ENCODE peak calls at places on chromosome 11, in seven cellular contexts. C is iris pigment epithelial cell, U is ACHN, H is GM13977, J is posterior cingulate gyrus, G is tibial nerve, P is AG10803. R is an unnamed sample.

GRCh38 chr11:18490736-18491485 is 35.3 kb downstream of the LDHAL6A start:
- DNase-seq in G (no peak), U (no peak), H (no peak), C (no peak), P (no peak), J (no peak), R (no peak)

GRCh38 chr11:78797559-78797958 is 222.9 kb upstream of the NARS2 start:
- DNase-seq in U (no peak), P (no peak), J (no peak), G (no peak), H (no peak), C (no peak), R (no peak)

GRCh38 chr11:105538531-105538930 is 71.3 kb upstream of the GRIA4 start:
- DNase-seq in H (no peak), C (no peak), J (no peak), G (no peak), U (no peak), P (peak; percentile 8), R (no peak)

GRCh38 chr11:37861671-37862070 is 1263.6 kb upstream of the RAG2 start:
- DNase-seq in H (no peak), J (no peak), C (no peak), U (no peak), G (no peak), P (no peak), R (peak; percentile 27)

GRCh38 chr11:118956847-118957469 is 860 bp downstream of the UPK2 start:
- DNase-seq in J (no peak), U (no peak), H (no peak), C (no peak), P (no peak), G (no peak), R (no peak)

GRCh38 chr11:31069447-31070205 is 299.9 kb downstream of the DCDC1 start:
- DNase-seq in G (no peak), C (peak; percentile 0), P (peak; percentile 5), J (no peak), U (no peak), H (no peak), R (no peak)

GRCh38 chr11:133833899-133834296 is 11.4 kb downstream of the SPATA19 start:
- DNase-seq in J (no peak), U (no peak), P (no peak), H (no peak), G (no peak), C (no peak), R (no peak)

GRCh38 chr11:63769044-63769718 is 606 bp upstream of the ZFTA start:
- DNase-seq in P (peak; percentile 40), C (no peak), J (peak; percentile 21), H (peak; percentile 83), U (peak; percentile 37), G (no peak), R (peak; percentile 79)

GRCh38 chr11:77557553-77557952 is 32.2 kb upstream of the AQP11 start:
- DNase-seq in C (no peak), H (no peak), G (no peak), P (no peak), J (peak; percentile 37), U (peak; percentile 7), R (peak; percentile 46)

GRCh38 chr11:66100272-66101037 is 30.4 kb downstream of the PACS1 start:
- DNase-seq in P (no peak), H (peak; percentile 51), C (peak; percentile 36), G (peak; percentile 41), J (peak; percentile 41), U (peak; percentile 59), R (no peak)

GRCh38 chr11:118841469-118842222 is 42.0 kb upstream of the CXCR5 start:
- DNase-seq in G (no peak), J (no peak), U (no peak), C (no peak), P (no peak), H (peak; percentile 46), R (no peak)

GRCh38 chr11:12547953-12548650 is 126.1 kb upstream of the TEAD1 start:
- DNase-seq in H (no peak), P (no peak), C (no peak), G (no peak), J (no peak), U (no peak), R (no peak)

GRCh38 chr11:7892751-7893356 is 38.2 kb downstream of the OR10A6 start:
- DNase-seq in C (peak; percentile 59), G (no peak), H (peak; percentile 56), U (peak; percentile 58), J (no peak), P (peak; percentile 70), R (peak; percentile 55)

GRCh38 chr11:62138630-62139425 is 15.0 kb downstream of the INCENP start:
- DNase-seq in G (no peak), P (no peak), H (no peak), U (no peak), J (no peak), C (no peak), R (no peak)

GRCh38 chr11:110518809-110519514 is 89.2 kb downstream of the FDX1 start:
- DNase-seq in P (peak; percentile 92), J (no peak), G (no peak), C (peak; percentile 63), U (no peak), H (no peak), R (no peak)

GRCh38 chr11:73983764-73984543 is 1.3 kb upstream of the UCP2 start:
- DNase-seq in J (no peak), U (no peak), G (no peak), H (no peak), C (no peak), P (no peak), R (peak; percentile 6)

GRCh38 chr11:113419426-113420003 is 31.9 kb downstream of the ANKK1 start:
- DNase-seq in C (no peak), J (no peak), U (no peak), G (no peak), H (no peak), P (no peak), R (no peak)

GRCh38 chr11:89168396-89168795 is 9.3 kb upstream of the TYR start:
- DNase-seq in G (no peak), J (no peak), C (no peak), P (peak; percentile 6), U (no peak), H (no peak), R (no peak)

GRCh38 chr11:25981998-25982397 is 349.9 kb upstream of the ANO3 start:
- DNase-seq in J (no peak), H (peak; percentile 10), G (peak; percentile 26), C (peak; percentile 63), P (peak; percentile 73), U (peak; percentile 36), R (peak; percentile 41)

GRCh38 chr11:116037851-116038250 is 533.6 kb upstream of the CADM1 start:
- DNase-seq in U (no peak), G (no peak), J (no peak), P (no peak), H (peak; percentile 1), C (no peak), R (no peak)

GRCh38 chr11:27293500-27294417 is 69.3 kb downstream of the CCDC34 start:
- DNase-seq in H (no peak), P (peak; percentile 70), G (no peak), U (no peak), C (peak; percentile 72), J (no peak), R (no peak)

GRCh38 chr11:87020764-87021365 is 16.9 kb upstream of the TMEM135 start:
- DNase-seq in G (no peak), P (no peak), H (no peak), J (no peak), U (no peak), C (no peak), R (no peak)

GRCh38 chr11:100932474-100933100 is 197.0 kb downstream of the PGR start:
- DNase-seq in J (no peak), U (peak; percentile 53), G (no peak), H (peak; percentile 19), P (peak; percentile 34), C (peak; percentile 50), R (peak; percentile 25)

GRCh38 chr11:16806791-16807190 is 68.3 kb downstream of the C11orf58 start:
- DNase-seq in U (no peak), G (no peak), H (no peak), J (no peak), C (peak; percentile 76), P (peak; percentile 21), R (no peak)

GRCh38 chr11:85132839-85133238 is 494.3 kb downstream of the DLG2 start:
- DNase-seq in J (peak; percentile 11), C (peak; percentile 11), G (no peak), H (no peak), U (no peak), P (no peak), R (no peak)

GRCh38 chr11:79396001-79396400 is 44.8 kb downstream of the TENM4 start:
- DNase-seq in C (no peak), P (peak; percentile 57), J (no peak), U (no peak), H (no peak), G (no peak), R (no peak)

GRCh38 chr11:2573240-2574042 is 126.4 kb downstream of the KCNQ1OT1 start:
- DNase-seq in H (no peak), U (no peak), J (peak; percentile 5), G (no peak), P (no peak), C (no peak), R (no peak)

GRCh38 chr11:110148775-110149744 is 55.9 kb downstream of the ZC3H12C start:
- DNase-seq in G (no peak), U (peak; percentile 54), J (no peak), C (peak; percentile 93), H (no peak), P (peak; percentile 34), R (no peak)

GRCh38 chr11:118435893-118436624 is at the start of gene KMT2A:
- DNase-seq in P (peak; percentile 99), U (peak; percentile 95), G (peak; percentile 97), J (peak; percentile 97), H (peak; percentile 93), C (peak; percentile 98), R (peak; percentile 92)

GRCh38 chr11:57155838-57156583 is 25.7 kb upstream of the LRRC55 start:
- DNase-seq in J (no peak), G (no peak), C (no peak), P (no peak), H (no peak), U (no peak), R (no peak)

GRCh38 chr11:71282581-71283351 is 30.4 kb upstream of the SHANK2 start:
- DNase-seq in G (no peak), C (no peak), P (no peak), H (no peak), J (no peak), U (no peak), R (no peak)

GRCh38 chr11:30150425-30150824 is 80.4 kb upstream of the FSHB start:
- DNase-seq in C (no peak), U (no peak), G (no peak), P (no peak), J (no peak), H (no peak), R (no peak)

GRCh38 chr11:15093432-15093831 is 20.0 kb downstream of the CALCB start:
- DNase-seq in C (no peak), P (no peak), G (no peak), H (no peak), U (no peak), J (no peak), R (no peak)

GRCh38 chr11:74546752-74547151 is 45.6 kb upstream of the POLD3 start:
- DNase-seq in U (no peak), G (no peak), P (no peak), C (no peak), H (no peak), J (no peak), R (no peak)

GRCh38 chr11:106381895-106382294 is 304.4 kb downstream of the AASDHPPT start:
- DNase-seq in J (no peak), C (no peak), G (no peak), U (no peak), H (no peak), P (no peak), R (no peak)

GRCh38 chr11:131677832-131678470 is 307.5 kb downstream of the NTM start:
- DNase-seq in G (no peak), J (no peak), C (no peak), H (no peak), U (no peak), P (no peak), R (no peak)

GRCh38 chr11:2951235-2952110 is 22.3 kb upstream of the PHLDA2 start:
- DNase-seq in C (peak; percentile 75), H (no peak), J (no peak), U (no peak), P (peak; percentile 60), G (no peak), R (no peak)

R was measured in D341Med.